ENCODE peak calls at places on chromosomes 13 and 19, in eight cellular contexts. D is uterus; M is T-cell; V is activated CD4-positive, alpha-beta T cell treated with anti-CD3 and anti-CD28 coated beads, Interleukin-2, amount 50 U/mL, for 1 hour; U is GM23248; L is anterior cingulate cortex; F is SW480; Q is fibroblast of lung. A is an unnamed sample.

GRCh38 chr13:111539791-111540446 is 219.5 kb downstream of the TEX29 start:
- DNase-seq in D (no peak), U (no peak), F (no peak), V (no peak), M (no peak), L (no peak), Q (no peak), A (no peak)

GRCh38 chr19:44303976-44304568 is 753 bp downstream of the ZNF235 start:
- DNase-seq in Q (peak; percentile 46), F (peak; percentile 34), M (no peak), U (peak; percentile 77), V (no peak), L (no peak), D (no peak), A (peak; percentile 44)

GRCh38 chr19:33517922-33518321 is 3.7 kb downstream of the PEPD start:
- DNase-seq in V (no peak), F (no peak), Q (no peak), U (no peak), L (no peak), M (no peak), D (no peak), A (no peak)

GRCh38 chr19:1131718-1132552 is 28.1 kb downstream of the GPX4 start:
- DNase-seq in M (peak; percentile 60), Q (peak; percentile 93), L (no peak), F (peak; percentile 63), V (peak; percentile 81), U (peak; percentile 99), D (peak; percentile 79), A (peak; percentile 90)

GRCh38 chr13:21069561-21070004 is 8.2 kb upstream of the LATS2 start:
- DNase-seq in L (no peak), M (no peak), D (peak; percentile 43), V (no peak), Q (peak; percentile 97), F (peak; percentile 24), U (peak; percentile 95), A (peak; percentile 74)

GRCh38 chr13:99384468-99384867 is 77.3 kb upstream of the GPR183 start:
- DNase-seq in V (peak; percentile 60), Q (no peak), U (no peak), F (no peak), L (peak; percentile 3), D (no peak), M (no peak), A (no peak)

GRCh38 chr19:5337126-5337525 is 3.5 kb downstream of the PTPRS start:
- DNase-seq in V (no peak), U (no peak), F (no peak), M (no peak), Q (no peak), D (no peak), L (no peak), A (no peak)

GRCh38 chr13:23980160-23980551 is 82.9 kb upstream of the C1QTNF9B start:
- DNase-seq in Q (peak; percentile 90), M (peak; percentile 64), F (peak; percentile 62), L (peak; percentile 10), V (peak; percentile 83), U (peak; percentile 95), D (peak; percentile 89), A (peak; percentile 98)

GRCh38 chr19:49866933-49867782 is at the start of gene PNKP:
- DNase-seq in V (peak; percentile 79), D (peak; percentile 92), U (peak; percentile 95), F (peak; percentile 97), Q (peak; percentile 89), M (peak; percentile 80), L (peak; percentile 33), A (peak; percentile 94)

GRCh38 chr19:43719918-43720317 is 4.0 kb downstream of the IRGC start:
- DNase-seq in D (no peak), Q (no peak), L (no peak), F (no peak), V (no peak), M (no peak), U (no peak), A (no peak)

GRCh38 chr13:29852464-29853054 is 2.1 kb upstream of the UBL3 start:
- DNase-seq in D (no peak), L (no peak), U (peak; percentile 77), V (no peak), M (no peak), F (no peak), Q (peak; percentile 55), A (peak; percentile 49)

GRCh38 chr19:17073869-17074627 is 1.2 kb downstream of the HAUS8 start:
- DNase-seq in L (no peak), V (no peak), F (no peak), Q (no peak), U (peak; percentile 65), D (no peak), M (no peak), A (no peak)

GRCh38 chr19:18232540-18233223 is 6.4 kb upstream of the PDE4C start:
- DNase-seq in M (no peak), D (no peak), V (no peak), U (peak; percentile 38), L (no peak), F (no peak), Q (no peak), A (no peak)

GRCh38 chr13:110418944-110419343 is 111.9 kb downstream of the COL4A2 start:
- DNase-seq in Q (no peak), D (no peak), U (no peak), M (no peak), F (peak; percentile 81), L (no peak), V (no peak), A (no peak)

GRCh38 chr13:28100149-28101121 is at the start of gene FLT3:
- DNase-seq in F (no peak), Q (peak; percentile 50), M (no peak), D (no peak), V (peak; percentile 3), U (peak; percentile 38), L (no peak), A (peak; percentile 46)

GRCh38 chr13:71613347-71613746 is 253.7 kb downstream of the DACH1 start:
- DNase-seq in Q (no peak), L (no peak), D (no peak), V (no peak), M (no peak), U (no peak), F (no peak), A (no peak)

GRCh38 chr19:29831041-29831548 is 19.3 kb downstream of the CCNE1 start:
- DNase-seq in F (peak; percentile 62), D (no peak), U (peak; percentile 15), Q (no peak), V (peak; percentile 53), L (no peak), M (peak; percentile 53), A (no peak)

GRCh38 chr19:47713046-47714021 is at the start of gene EHD2:
- DNase-seq in D (peak; percentile 81), V (peak; percentile 39), U (peak; percentile 89), F (no peak), M (peak; percentile 13), L (no peak), Q (peak; percentile 69), A (peak; percentile 95)

GRCh38 chr13:80341771-80342271 is 895 bp upstream of the SPRY2 start:
- DNase-seq in F (peak; percentile 74), V (no peak), Q (peak; percentile 68), U (peak; percentile 48), M (no peak), L (peak; percentile 29), D (peak; percentile 30), A (peak; percentile 18)

GRCh38 chr13:107301724-107302374 is 733.9 kb upstream of the ARGLU1 start:
- DNase-seq in V (no peak), Q (no peak), D (no peak), F (no peak), L (no peak), M (no peak), U (peak; percentile 29), A (no peak)

GRCh38 chr13:44278164-44278563 is 95.5 kb upstream of the SERP2 start:
- DNase-seq in U (no peak), D (no peak), V (no peak), M (no peak), Q (no peak), F (no peak), L (no peak), A (no peak)

GRCh38 chr19:46351241-46352041 is 4.6 kb downstream of the PPP5C start:
- DNase-seq in U (peak; percentile 85), L (no peak), Q (peak; percentile 59), M (no peak), D (peak; percentile 48), F (no peak), V (no peak), A (peak; percentile 73)

GRCh38 chr13:32261567-32261966 is 53.6 kb downstream of the ZAR1L start:
- DNase-seq in D (peak; percentile 96), U (peak; percentile 88), M (no peak), Q (peak; percentile 95), V (no peak), L (no peak), F (no peak), A (peak; percentile 69)